ENCODE peak calls at places on chromosome 20, in seven cellular contexts. D is HepG2, V is H1, U is SK-N-SH, X is GM12878, C is GM12891, A is K562. R is an unnamed sample.

GRCh38 chr20:44204156-44204831 is 6.3 kb downstream of the OSER1 start:
- DNase-seq in D (no peak), V (no peak), U (no peak), X (no peak), C (no peak), A (no peak), R (no peak)

GRCh38 chr20:45835230-45836224 is 1.9 kb downstream of the SNX21 start:
- DNase-seq in D (no peak), V (no peak), U (no peak), X (no peak), C (no peak), A (peak), R (no peak)

GRCh38 chr20:51064160-51064559 is 41.3 kb upstream of the KCNG1 start:
- DNase-seq in D (no peak), V (no peak), U (no peak), X (no peak), C (no peak), A (no peak), R (no peak)

GRCh38 chr20:23679448-23680092 is 9.3 kb downstream of the CST4 start:
- DNase-seq in D (no peak), V (no peak), U (no peak), X (no peak), C (no peak), A (no peak), R (no peak)

GRCh38 chr20:45339084-45339483 is 9.1 kb downstream of the SDC4 start:
- DNase-seq in D (no peak), V (no peak), U (no peak), X (no peak), C (no peak), A (peak), R (no peak)

GRCh38 chr20:43237651-43238050 is 47.9 kb upstream of the PTPRT start:
- DNase-seq in D (no peak), V (no peak), U (no peak), X (no peak), C (no peak), A (no peak), R (no peak)

GRCh38 chr20:7673841-7674240 is 266.4 kb downstream of the HAO1 start:
- DNase-seq in D (no peak), V (no peak), U (no peak), X (no peak), C (no peak), A (no peak), R (no peak)

GRCh38 chr20:10540636-10541493 is 105.8 kb downstream of the SLX4IP start:
- DNase-seq in D (peak), V (no peak), U (no peak), X (no peak), C (no peak), A (no peak), R (no peak)

GRCh38 chr20:57024849-57025248 is 241.6 kb downstream of the BMP7 start:
- DNase-seq in D (no peak), V (no peak), U (no peak), X (no peak), C (no peak), A (no peak), R (no peak)

GRCh38 chr20:59182401-59183044 is 18.9 kb downstream of the ZNF831 start:
- DNase-seq in D (no peak), V (no peak), U (no peak), X (no peak), C (no peak), A (no peak), R (no peak)

GRCh38 chr20:35129647-35130069 is 17.5 kb downstream of the EDEM2 start:
- DNase-seq in D (peak), V (no peak), U (no peak), X (no peak), C (no peak), A (no peak), R (no peak)

GRCh38 chr20:61742097-61742805 is 323.4 kb downstream of the TAF4 start:
- DNase-seq in D (no peak), V (no peak), U (no peak), X (no peak), C (no peak), A (no peak), R (no peak)

GRCh38 chr20:10481671-10482070 is 46.6 kb downstream of the SLX4IP start:
- DNase-seq in D (no peak), V (no peak), U (no peak), X (no peak), C (no peak), A (no peak), R (no peak)

GRCh38 chr20:61459705-61460104 is 207.6 kb downstream of the CDH4 start:
- DNase-seq in D (no peak), V (no peak), U (no peak), X (no peak), C (no peak), A (no peak), R (no peak)

GRCh38 chr20:39109933-39110818 is 148.0 kb downstream of the DHX35 start:
- DNase-seq in D (no peak), V (no peak), U (no peak), X (no peak), C (no peak), A (no peak), R (no peak)
- TF ChIP-seq TAF1 in D (no peak), V (no peak), U (no peak), X (no peak), C (no peak), A (no peak), R (no peak)

GRCh38 chr20:63690898-63691710 is 5.3 kb upstream of the TNFRSF6B start:
- DNase-seq in D (no peak), V (no peak), U (peak), X (no peak), C (peak), A (no peak), R (no peak)

GRCh38 chr20:63693079-63693974 is 3.1 kb upstream of the TNFRSF6B start:
- DNase-seq in D (no peak), V (no peak), U (no peak), X (no peak), C (no peak), A (no peak), R (no peak)

GRCh38 chr20:63693975-63694595 is 2.4 kb upstream of the TNFRSF6B start:
- DNase-seq in D (no peak), V (no peak), U (peak), X (no peak), C (no peak), A (no peak), R (no peak)

GRCh38 chr20:63691711-63692435 is 4.6 kb upstream of the TNFRSF6B start:
- DNase-seq in D (no peak), V (no peak), U (no peak), X (no peak), C (no peak), A (no peak), R (no peak)

DNA sequence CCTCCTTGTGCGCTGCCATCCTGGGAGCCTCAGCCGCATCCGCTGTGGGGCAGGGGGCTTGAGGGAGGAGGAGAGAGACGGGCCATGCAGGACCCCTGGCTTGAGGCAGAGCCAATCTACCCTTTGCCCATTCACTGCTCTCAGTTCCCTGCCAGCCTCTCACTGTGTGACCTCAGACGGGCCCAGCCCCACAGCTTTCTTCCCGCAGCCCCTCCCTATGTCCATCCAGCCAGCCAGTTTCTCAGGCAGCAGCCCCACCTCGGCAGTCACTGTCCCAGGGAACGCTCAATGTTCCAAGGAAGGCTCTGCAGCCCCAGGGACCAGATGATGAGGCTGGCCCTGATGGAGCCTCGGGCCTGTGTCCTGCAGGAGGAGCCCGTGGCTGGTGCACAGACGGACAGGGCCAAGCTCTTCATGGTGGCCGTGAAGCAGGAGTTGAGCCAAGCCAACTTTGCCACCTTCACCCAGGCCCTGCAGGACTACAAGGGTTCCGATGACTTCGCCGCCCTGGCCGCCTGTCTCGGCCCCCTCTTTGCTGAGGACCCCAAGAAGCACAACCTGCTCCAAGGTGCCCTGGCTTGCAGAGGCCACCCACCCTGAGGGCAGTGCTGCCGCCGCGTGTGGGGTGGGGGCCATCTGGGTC is 3.9 kb upstream of the TNFRSF6B start:
- DNase-seq in D (no peak), V (no peak), U (no peak), X (no peak), C (no peak), A (no peak), R (no peak)
- TF ChIP-seq POLR2AphosphoS5 in D (no peak), V (no peak), U (no peak), X (no peak), C (no peak), A (no peak), R (no peak)

GRCh38 chr20:1211954-1212497 is 8.8 kb downstream of the C20orf202 start:
- DNase-seq in D (no peak), V (no peak), U (no peak), X (no peak), C (no peak), A (no peak), R (no peak)
- TF ChIP-seq TAF1 in D (no peak), V (no peak), U (no peak), X (no peak), C (no peak), A (no peak), R (no peak)

DNA sequence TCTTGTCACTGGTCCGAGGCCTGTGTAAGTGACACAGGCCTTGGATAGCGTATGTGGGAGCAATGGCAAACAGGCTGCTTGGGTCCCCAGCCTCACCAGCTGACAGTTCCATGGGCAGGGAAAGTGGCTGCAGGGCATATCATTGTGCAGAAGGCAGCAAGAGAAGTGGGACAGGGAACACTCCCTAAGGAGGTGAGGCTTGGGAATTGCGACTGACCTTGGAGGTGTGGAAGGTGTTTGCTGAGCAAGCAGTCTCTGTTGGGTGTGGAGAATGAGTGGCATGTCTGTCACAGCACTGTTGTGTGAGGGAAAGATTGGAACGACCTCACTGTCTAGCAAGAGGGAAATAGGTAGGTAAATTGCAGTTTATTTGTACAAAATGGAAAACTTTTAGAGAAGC is 16.8 kb downstream of the POFUT1 start:
- DNase-seq in D (no peak), V (no peak), U (no peak), X (no peak), C (no peak), A (no peak), R (no peak)
- TF ChIP-seq POLR2AphosphoS5 in D (no peak), V (no peak), U (no peak), X (no peak), C (no peak), A (no peak), R (no peak)

GRCh38 chr20:41030536-41031242 is 2.1 kb downstream of the TOP1 start:
- DNase-seq in D (peak), V (no peak), U (no peak), X (no peak), C (no peak), A (no peak), R (no peak)
- TF ChIP-seq TAF1 in D (no peak), V (no peak), U (no peak), X (no peak), C (no peak), A (no peak), R (no peak)

R was measured in GM12892.